ENCODE peak calls at places on chromosomes 7 and 10, in nine cellular contexts. V is fibroblast of lung; A is SJSA1; O is lower lobe of right lung; F is activated naive CD4-positive, alpha-beta T cell; S is RCC 7860; N is activated effector memory CD4-positive, alpha-beta T cell treated with anti-CD3 and anti-CD28 coated beads, Interleukin-2, amount 50 U/mL, for 16 hours; Y is anterior cingulate cortex; J is hepatocyte. Z is an unnamed sample.

GRCh38 chr10:86007171-86007570 is 359.4 kb downstream of the GRID1 start:
- DNase-seq in J (no peak), V (no peak), Y (no peak), A (no peak), F (no peak), O (no peak), S (no peak), N (no peak), Z (no peak)

GRCh38 chr7:140679186-140679585 is 6.4 kb downstream of the ADCK2 start:
- DNase-seq in J (no peak), A (no peak), S (no peak), Y (no peak), F (no peak), V (no peak), O (no peak), N (peak; percentile 56), Z (no peak)

GRCh38 chr7:44144968-44145418 is 3.9 kb upstream of the MYL7 start:
- DNase-seq in F (no peak), N (peak; percentile 56), J (no peak), Y (no peak), O (no peak), S (no peak), V (no peak), A (no peak), Z (no peak)

GRCh38 chr7:21214656-21215055 is 213.2 kb upstream of the SP4 start:
- DNase-seq in A (no peak), F (no peak), V (no peak), O (no peak), N (no peak), S (no peak), J (no peak), Y (no peak), Z (no peak)

GRCh38 chr10:36504752-36505151 is 620.6 kb upstream of the ANKRD30A start:
- DNase-seq in S (no peak), A (no peak), Y (no peak), V (no peak), J (no peak), O (no peak), N (no peak), F (no peak), Z (no peak)

GRCh38 chr7:142357953-142358520 is 100.2 kb upstream of the PRSS58 start:
- DNase-seq in N (no peak), J (peak; percentile 77), O (no peak), V (peak; percentile 70), A (no peak), S (peak; percentile 70), F (no peak), Y (peak; percentile 15), Z (no peak)

GRCh38 chr7:46424934-46425333 is 503.9 kb upstream of the IGFBP3 start:
- DNase-seq in Y (no peak), O (no peak), A (no peak), F (no peak), N (no peak), J (no peak), V (peak; percentile 6), S (no peak), Z (no peak)

GRCh38 chr7:41134242-41134872 is 568.5 kb downstream of the INHBA start:
- DNase-seq in O (no peak), V (peak; percentile 62), J (no peak), Y (no peak), F (no peak), A (no peak), N (no peak), S (peak; percentile 60), Z (no peak)

GRCh38 chr7:28410628-28411578 is 1.4 kb upstream of the CREB5 start:
- DNase-seq in A (no peak), V (peak; percentile 68), J (peak; percentile 71), Y (peak; percentile 36), F (no peak), N (no peak), O (peak; percentile 49), S (peak; percentile 58), Z (no peak)

GRCh38 chr10:30816812-30817193 is 187.2 kb upstream of the LYZL2 start:
- DNase-seq in O (no peak), V (no peak), J (no peak), A (no peak), N (no peak), S (no peak), Y (no peak), F (no peak), Z (no peak)

GRCh38 chr10:94397549-94398370 is 4.6 kb upstream of the TBC1D12 start:
- DNase-seq in J (no peak), F (no peak), S (peak; percentile 99), A (peak; percentile 58), Y (no peak), O (no peak), V (peak; percentile 72), N (no peak), Z (no peak)

GRCh38 chr7:48048113-48048512 is 12.8 kb downstream of the C7orf57 start:
- DNase-seq in N (no peak), J (no peak), Y (no peak), O (no peak), S (no peak), V (no peak), F (no peak), A (no peak), Z (no peak)

GRCh38 chr7:22814261-22815208 is 8.1 kb downstream of the TOMM7 start:
- DNase-seq in J (no peak), F (no peak), O (no peak), Y (no peak), A (no peak), V (peak; percentile 73), S (peak; percentile 50), N (no peak), Z (no peak)

GRCh38 chr7:74070619-74070920 is 13.0 kb upstream of the LIMK1 start:
- DNase-seq in N (no peak), Y (no peak), S (no peak), A (no peak), F (no peak), V (no peak), J (no peak), O (peak; percentile 23), Z (no peak)

GRCh38 chr7:128462427-128462826 is 6.7 kb downstream of the HILPDA start:
- DNase-seq in F (no peak), V (no peak), O (no peak), A (no peak), Y (no peak), N (no peak), S (no peak), J (no peak), Z (no peak)

GRCh38 chr10:30002438-30003266 is 56.7 kb downstream of the JCAD start:
- DNase-seq in F (peak; percentile 50), V (peak; percentile 74), A (peak; percentile 77), J (peak; percentile 88), Y (peak; percentile 18), S (peak; percentile 59), O (peak; percentile 77), N (peak; percentile 78), Z (no peak)

GRCh38 chr10:117137911-117138642 is at the start of gene VAX1:
- DNase-seq in F (no peak), Y (peak; percentile 26), J (no peak), S (no peak), O (no peak), A (no peak), V (no peak), N (no peak), Z (no peak)

GRCh38 chr10:102452672-102453340 is 1.5 kb upstream of the C10orf95 start:
- DNase-seq in J (peak; percentile 48), S (peak; percentile 73), N (peak; percentile 86), A (peak; percentile 78), V (peak; percentile 75), O (peak; percentile 71), F (no peak), Y (no peak), Z (no peak)

GRCh38 chr10:19683965-19684364 is 132.3 kb upstream of the PLXDC2 start:
- DNase-seq in S (no peak), V (no peak), O (no peak), J (no peak), A (no peak), N (no peak), F (no peak), Y (no peak), Z (no peak)

Z was measured in cerebellar nuclear complex.